ENCODE peak calls at places on chromosomes 2 and 18, in seven cellular contexts. O is neuronal stem cell; M is CD8-positive, alpha-beta memory T cell; H is stomach; J is AG20443; P is caudate nucleus; T is GM13976. F is an unnamed sample.

GRCh38 chr2:172137943-172138342 is 35.2 kb upstream of the DLX2 start:
- DNase-seq in H (no peak), O (no peak), T (no peak), P (no peak), J (no peak), M (no peak), F (no peak)

GRCh38 chr2:41939410-41939775 is 108.4 kb upstream of the PKDCC start:
- DNase-seq in O (no peak), J (no peak), H (no peak), T (no peak), P (no peak), M (no peak), F (no peak)

GRCh38 chr18:77106331-77106730 is 26.3 kb downstream of the MBP start:
- DNase-seq in H (no peak), P (no peak), T (no peak), M (peak), J (no peak), O (no peak), F (no peak)

GRCh38 chr2:10762651-10763460 is 41.4 kb downstream of the ATP6V1C2 start:
- DNase-seq in T (no peak), O (no peak), M (no peak), H (no peak), J (peak), P (no peak), F (no peak)

GRCh38 chr2:188634656-188635055 is 339.5 kb upstream of the COL3A1 start:
- DNase-seq in O (no peak), P (no peak), J (no peak), T (no peak), M (no peak), H (no peak), F (no peak)

GRCh38 chr18:34789768-34790344 is 79.8 kb downstream of the DTNA start:
- DNase-seq in J (no peak), T (no peak), O (no peak), M (no peak), H (no peak), P (no peak), F (no peak)

GRCh38 chr2:101295895-101296294 is 12.6 kb downstream of the RNF149 start:
- DNase-seq in P (no peak), M (no peak), J (no peak), T (no peak), O (no peak), H (no peak), F (no peak)

GRCh38 chr2:17311771-17312511 is 206.3 kb downstream of the RAD51AP2 start:
- DNase-seq in J (no peak), O (no peak), H (no peak), P (no peak), T (no peak), M (no peak), F (no peak)

GRCh38 chr18:50924372-50924771 is 43.5 kb upstream of the ELAC1 start:
- DNase-seq in J (no peak), M (no peak), T (no peak), O (no peak), P (no peak), H (no peak), F (no peak)

GRCh38 chr2:237612527-237613357 is 14.6 kb upstream of the LRRFIP1 start:
- DNase-seq in H (no peak), J (no peak), T (no peak), P (no peak), O (no peak), M (no peak), F (no peak)

GRCh38 chr2:112092286-112093041 is 37.4 kb downstream of the TMEM87B start:
- DNase-seq in T (no peak), P (no peak), J (peak), O (no peak), M (no peak), H (no peak), F (no peak)

GRCh38 chr2:101152195-101153076 is 1.3 kb upstream of the TBC1D8 start:
- DNase-seq in O (peak), J (peak), H (peak), M (no peak), T (peak), P (peak), F (peak)

GRCh38 chr2:30798536-30798991 is 8.7 kb downstream of the CAPN13 start:
- DNase-seq in O (no peak), P (no peak), H (no peak), M (no peak), J (no peak), T (no peak), F (no peak)

GRCh38 chr2:49002750-49003149 is 151.6 kb downstream of the FSHR start:
- DNase-seq in P (no peak), H (no peak), J (peak), O (no peak), M (no peak), T (no peak), F (no peak)

GRCh38 chr2:186130678-186131511 is 355.2 kb upstream of the ZC3H15 start:
- DNase-seq in J (no peak), M (no peak), T (no peak), H (no peak), P (no peak), O (peak), F (no peak)

GRCh38 chr2:31535753-31536152 is 45.0 kb downstream of the SRD5A2 start:
- DNase-seq in T (no peak), H (no peak), P (no peak), M (no peak), O (no peak), J (no peak), F (no peak)

GRCh38 chr2:43832457-43832856 is 6.2 kb downstream of the ABCG5 start:
- DNase-seq in H (no peak), T (no peak), M (no peak), O (no peak), P (no peak), J (no peak), F (no peak)

GRCh38 chr2:241822264-241822623 is 13.3 kb downstream of the NEU4 start:
- DNase-seq in J (no peak), T (peak), M (no peak), O (no peak), P (no peak), H (no peak), F (no peak)

GRCh38 chr2:73293534-73294171 is at the start of gene EGR4:
- DNase-seq in H (peak), J (peak), O (no peak), M (peak), T (peak), P (peak), F (no peak)